ENCODE peak calls at places on chromosomes 6 and 20, in four cellular contexts. C is HuH-7.5; K is KG1; B is activated naive CD8-positive, alpha-beta T cell treated with anti-CD3 and anti-CD28 coated beads, Interleukin-2, amount 50 U/mL, for 16 hours. G is an unnamed sample.

GRCh38 chr6:72724545-72724944 is 102.7 kb downstream of the KCNQ5 start:
- DNase-seq in B (no peak), K (no peak), C (no peak), G (no peak)

GRCh38 chr6:57252975-57253374 is 30.9 kb upstream of the RAB23 start:
- DNase-seq in C (no peak), K (no peak), B (no peak), G (no peak)

GRCh38 chr6:88538130-88538706 is 372.1 kb upstream of the CNR1 start:
- DNase-seq in C (no peak), B (no peak), K (no peak), G (no peak)

GRCh38 chr20:20452254-20452676 is 84.4 kb downstream of the INSM1 start:
- DNase-seq in B (no peak), K (no peak), C (no peak), G (peak; percentile 45)

GRCh38 chr6:110491644-110492317 is 15.4 kb upstream of the SLC22A16 start:
- DNase-seq in C (no peak), K (no peak), B (no peak), G (no peak)

GRCh38 chr20:5171074-5171789 is 44.4 kb downstream of the CDS2 start:
- DNase-seq in K (no peak), B (no peak), C (no peak), G (no peak)

GRCh38 chr6:26205625-26206574 is 118.7 kb downstream of the HFE start:
- DNase-seq in K (no peak), B (no peak), C (no peak), G (no peak)

GRCh38 chr20:19975436-19975799 is 41.7 kb upstream of the NAA20 start:
- DNase-seq in C (no peak), K (no peak), B (no peak), G (no peak)

GRCh38 chr6:33692078-33692759 is 19.3 kb downstream of the UQCC2 start:
- DNase-seq in C (no peak), K (no peak), B (no peak), G (peak; percentile 66)

GRCh38 chr6:43990627-43991619 is 136.3 kb downstream of the MRPL14 start:
- DNase-seq in B (no peak), C (peak; percentile 37), K (no peak), G (no peak)

GRCh38 chr6:98894810-98895209 is 52.9 kb downstream of the FBXL4 start:
- DNase-seq in B (no peak), C (no peak), K (no peak), G (no peak)

GRCh38 chr20:1528811-1529210 is 28.7 kb downstream of the SIRPD start:
- DNase-seq in K (no peak), C (no peak), B (no peak), G (no peak)

GRCh38 chr6:1321715-1322114 is 9.8 kb downstream of the FOXQ1 start:
- DNase-seq in K (no peak), C (no peak), B (no peak), G (no peak)

GRCh38 chr20:14622796-14623195 is 285.4 kb upstream of the FLRT3 start:
- DNase-seq in C (no peak), B (no peak), K (no peak), G (peak; percentile 32)

GRCh38 chr6:45608252-45608911 is 230.6 kb upstream of the SUPT3H start:
- DNase-seq in B (no peak), K (no peak), C (no peak), G (no peak)

GRCh38 chr6:157800420-157801237 is 22.4 kb upstream of the SNX9 start:
- DNase-seq in C (no peak), K (no peak), B (no peak), G (no peak)

GRCh38 chr6:52221302-52221701 is 23.0 kb downstream of the IL17F start:
- DNase-seq in C (no peak), K (peak; percentile 69), B (no peak), G (no peak)

GRCh38 chr20:23291575-23292240 is 58.9 kb upstream of the NXT1 start:
- DNase-seq in B (no peak), C (no peak), K (no peak), G (no peak)

GRCh38 chr20:57313230-57313629 is 16.4 kb upstream of the SPO11 start:
- DNase-seq in B (no peak), K (no peak), C (no peak), G (no peak)

GRCh38 chr20:48739395-48740268 is 88.2 kb downstream of the PREX1 start:
- DNase-seq in C (no peak), B (no peak), K (no peak), G (no peak)

GRCh38 chr6:157956171-157956730 is 25.4 kb upstream of the SYNJ2 start:
- DNase-seq in K (no peak), C (no peak), B (no peak), G (no peak)

GRCh38 chr6:135002229-135002844 is 52.3 kb downstream of the HBS1L start:
- DNase-seq in K (peak; percentile 34), B (no peak), C (no peak), G (no peak)

GRCh38 chr6:130843575-130844320 is 16.5 kb downstream of the SMLR1 start:
- DNase-seq in B (no peak), K (peak; percentile 32), C (no peak), G (no peak)

GRCh38 chr6:56370591-56371198 is 123.3 kb upstream of the COL21A1 start:
- DNase-seq in B (no peak), K (no peak), C (no peak), G (no peak)

GRCh38 chr6:20400476-20401402 is 940 bp upstream of the E2F3 start:
- DNase-seq in C (peak; percentile 42), K (peak; percentile 55), B (no peak), G (no peak)

GRCh38 chr6:25637946-25638345 is 14.1 kb upstream of the SCGN start:
- DNase-seq in C (no peak), K (no peak), B (no peak), G (no peak)

GRCh38 chr6:139846538-139847321 is 472.3 kb upstream of the CITED2 start:
- DNase-seq in K (peak; percentile 32), B (no peak), C (no peak), G (no peak)

GRCh38 chr6:89985744-89986493 is 91.7 kb downstream of the GJA10 start:
- DNase-seq in C (no peak), B (no peak), K (no peak), G (no peak)

GRCh38 chr6:132357120-132357519 is 44.2 kb downstream of the MOXD1 start:
- DNase-seq in B (no peak), K (no peak), C (no peak), G (no peak)

GRCh38 chr6:1667012-1667804 is 57.5 kb downstream of the FOXC1 start:
- DNase-seq in B (no peak), K (no peak), C (no peak), G (no peak)

GRCh38 chr6:42300701-42301100 is 83.0 kb upstream of the MRPS10 start:
- DNase-seq in C (no peak), B (no peak), K (no peak), G (no peak)

GRCh38 chr6:147742445-147742844 is 234.0 kb downstream of the SAMD5 start:
- DNase-seq in C (no peak), B (no peak), K (no peak), G (no peak)

GRCh38 chr20:63311833-63312243 is 18.9 kb downstream of the COL20A1 start:
- DNase-seq in K (no peak), C (no peak), B (no peak), G (no peak)

GRCh38 chr20:37567331-37567665 is 39.6 kb upstream of the BLCAP start:
- DNase-seq in K (no peak), B (no peak), C (no peak), G (no peak)

GRCh38 chr6:140009286-140009685 is 634.8 kb upstream of the CITED2 start:
- DNase-seq in C (no peak), K (no peak), B (no peak), G (no peak)